ENCODE peak calls at places on chromosome 1, in five cellular contexts. One of them, this sample, is unnamed. For H3K36me3, the result is how much of the 10 kb centered on the place peaks cover.

GRCh38 chr1:147794570-147794969 is 34.2 kb upstream of the GJA5 start:
- DNase-seq in neural progenitor cell: no peak
- DNase-seq in uterus: no peak
- DNase-seq in lower lobe of right lung: no peak
- DNase-seq in heart right ventricle: peak
- DNase-seq in this sample: no peak

GRCh38 chr1:29417558-29417858 is 181.2 kb downstream of the PTPRU start:
- DNase-seq in lower lobe of right lung: no peak
- DNase-seq in neural progenitor cell: no peak
- DNase-seq in uterus: no peak
- DNase-seq in heart right ventricle: no peak
- DNase-seq in this sample: no peak

GRCh38 chr1:234621657-234622335 is 11.8 kb upstream of the IRF2BP2 start:
- DNase-seq in uterus: no peak
- DNase-seq in neural progenitor cell: no peak
- DNase-seq in lower lobe of right lung: no peak
- DNase-seq in heart right ventricle: no peak
- DNase-seq in this sample: no peak

GRCh38 chr1:53696990-53697389 is 42.0 kb downstream of the GLIS1 start:
- DNase-seq in neural progenitor cell: no peak
- DNase-seq in heart right ventricle: no peak
- DNase-seq in uterus: no peak
- DNase-seq in lower lobe of right lung: no peak
- DNase-seq in this sample: no peak

GRCh38 chr1:98741164-98741563 is 79.6 kb downstream of the SNX7 start:
- DNase-seq in uterus: no peak
- DNase-seq in neural progenitor cell: no peak
- DNase-seq in lower lobe of right lung: no peak
- DNase-seq in heart right ventricle: no peak
- DNase-seq in this sample: no peak

GRCh38 chr1:109547412-109548320 is 749 bp upstream of the GNAI3 start:
- DNase-seq in lower lobe of right lung: no peak
- DNase-seq in neural progenitor cell: peak
- DNase-seq in uterus: peak
- DNase-seq in heart right ventricle: no peak
- DNase-seq in this sample: peak

GRCh38 chr1:183911285-183911684 is 106.4 kb downstream of the RGL1 start:
- DNase-seq in uterus: no peak
- DNase-seq in heart right ventricle: no peak
- DNase-seq in lower lobe of right lung: no peak
- DNase-seq in neural progenitor cell: no peak
- DNase-seq in this sample: no peak

GRCh38 chr1:24267003-24267402 is 52.2 kb upstream of the GRHL3 start:
- DNase-seq in neural progenitor cell: no peak
- DNase-seq in heart right ventricle: no peak
- DNase-seq in lower lobe of right lung: no peak
- DNase-seq in uterus: no peak
- DNase-seq in this sample: no peak

GRCh38 chr1:247111636-247112478 is 7.7 kb upstream of the ZNF669 start:
- DNase-seq in uterus: peak
- DNase-seq in lower lobe of right lung: peak
- DNase-seq in neural progenitor cell: peak
- DNase-seq in heart right ventricle: peak
- DNase-seq in this sample: peak

DNA sequence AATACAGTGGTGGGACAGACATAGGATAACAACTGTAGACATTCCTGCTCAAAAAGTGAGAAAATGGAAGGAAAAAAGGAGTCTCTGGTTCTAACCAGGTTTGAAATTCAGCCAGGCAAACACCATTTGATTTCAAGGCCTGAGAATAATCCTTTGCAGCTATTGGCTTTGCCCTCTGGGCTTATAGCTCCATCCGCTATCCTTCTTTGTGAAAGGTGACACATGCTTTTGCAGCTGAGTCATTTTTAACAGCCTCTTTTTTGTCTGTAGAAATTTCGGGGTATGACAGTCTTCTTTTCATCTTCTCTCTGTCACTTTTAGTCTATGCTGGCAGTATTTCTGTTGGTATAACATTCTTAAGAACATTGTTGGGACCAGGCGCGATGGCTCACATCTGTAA is 16.2 kb downstream of the SDHC start:
- DNase-seq in uterus: no peak
- DNase-seq in heart right ventricle: no peak
- DNase-seq in neural progenitor cell: no peak
- DNase-seq in lower lobe of right lung: no peak
- DNase-seq in this sample: no peak
- H3K36me3 ChIP-seq in uterus: under half
- H3K36me3 ChIP-seq in heart right ventricle: half or more
- H3K36me3 ChIP-seq in neural progenitor cell: under half
- H3K36me3 ChIP-seq in lower lobe of right lung: half or more
- H3K36me3 ChIP-seq in this sample: under half

DNA sequence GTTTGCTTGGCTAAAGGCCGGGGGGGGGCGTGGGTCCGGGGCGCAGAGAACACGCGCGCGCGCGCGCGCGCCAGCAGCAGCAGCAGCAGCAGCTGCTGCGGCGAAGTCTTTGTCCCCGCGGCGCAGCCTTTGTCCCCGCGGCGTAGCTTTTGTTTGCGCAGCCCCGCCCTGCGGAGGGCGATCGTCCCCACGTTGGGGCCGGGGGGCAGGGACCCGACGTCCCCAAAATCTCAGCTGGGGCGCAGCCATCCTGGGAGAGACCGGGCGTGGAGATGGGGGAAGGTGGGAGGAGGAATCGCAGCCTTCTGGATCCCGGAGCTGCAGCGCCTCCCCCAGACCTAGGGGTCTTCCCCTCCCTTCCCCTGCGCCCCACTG is 90.3 kb upstream of the VAMP3 start:
- DNase-seq in uterus: no peak
- DNase-seq in neural progenitor cell: peak
- DNase-seq in heart right ventricle: no peak
- DNase-seq in lower lobe of right lung: no peak
- DNase-seq in this sample: no peak
- H3K27ac ChIP-seq in uterus: no peak
- H3K27ac ChIP-seq in neural progenitor cell: no peak
- H3K27ac ChIP-seq in heart right ventricle: peak
- H3K27ac ChIP-seq in lower lobe of right lung: peak
- H3K27ac ChIP-seq in this sample: peak

GRCh38 chr1:75795703-75796193 is 934 bp upstream of the MSH4 start:
- DNase-seq in lower lobe of right lung: no peak
- DNase-seq in uterus: no peak
- DNase-seq in neural progenitor cell: no peak
- DNase-seq in heart right ventricle: no peak
- DNase-seq in this sample: no peak

GRCh38 chr1:75792091-75792490 is 4.6 kb upstream of the MSH4 start:
- DNase-seq in lower lobe of right lung: no peak
- DNase-seq in uterus: no peak
- DNase-seq in heart right ventricle: no peak
- DNase-seq in neural progenitor cell: no peak
- DNase-seq in this sample: no peak

GRCh38 chr1:75796376-75797272 is at the start of gene MSH4:
- DNase-seq in neural progenitor cell: no peak
- DNase-seq in uterus: no peak
- DNase-seq in heart right ventricle: no peak
- DNase-seq in lower lobe of right lung: no peak
- DNase-seq in this sample: no peak

GRCh38 chr1:75797273-75797588 is 549 bp downstream of the MSH4 start:
- DNase-seq in neural progenitor cell: no peak
- DNase-seq in heart right ventricle: no peak
- DNase-seq in uterus: no peak
- DNase-seq in lower lobe of right lung: no peak
- DNase-seq in this sample: no peak

DNA sequence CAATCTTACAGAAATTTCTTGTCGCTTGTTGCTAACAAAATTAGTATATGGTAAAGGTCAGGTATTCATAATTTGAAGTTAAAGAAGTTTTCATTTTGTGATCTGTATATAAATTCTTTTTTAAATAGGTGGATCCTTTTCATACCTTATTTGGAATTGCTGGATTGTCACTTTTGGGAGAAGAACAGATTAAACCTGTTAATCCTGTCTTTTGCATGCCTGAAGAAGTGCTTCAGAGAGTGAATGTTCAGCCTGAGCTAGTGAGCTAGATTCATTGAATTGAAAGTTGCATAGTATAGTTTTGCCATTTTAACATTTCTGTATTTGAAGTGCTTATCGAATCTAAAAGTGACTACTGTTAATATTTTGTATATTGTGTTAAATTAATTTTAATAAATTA is 2.3 kb upstream of the MSH4 start:
- DNase-seq in lower lobe of right lung: no peak
- DNase-seq in neural progenitor cell: peak
- DNase-seq in heart right ventricle: no peak
- DNase-seq in uterus: no peak
- DNase-seq in this sample: no peak
- H3K36me3 ChIP-seq in lower lobe of right lung: half or more
- H3K36me3 ChIP-seq in neural progenitor cell: under half
- H3K36me3 ChIP-seq in heart right ventricle: half or more
- H3K36me3 ChIP-seq in uterus: under half
- H3K36me3 ChIP-seq in this sample: under half

DNA sequence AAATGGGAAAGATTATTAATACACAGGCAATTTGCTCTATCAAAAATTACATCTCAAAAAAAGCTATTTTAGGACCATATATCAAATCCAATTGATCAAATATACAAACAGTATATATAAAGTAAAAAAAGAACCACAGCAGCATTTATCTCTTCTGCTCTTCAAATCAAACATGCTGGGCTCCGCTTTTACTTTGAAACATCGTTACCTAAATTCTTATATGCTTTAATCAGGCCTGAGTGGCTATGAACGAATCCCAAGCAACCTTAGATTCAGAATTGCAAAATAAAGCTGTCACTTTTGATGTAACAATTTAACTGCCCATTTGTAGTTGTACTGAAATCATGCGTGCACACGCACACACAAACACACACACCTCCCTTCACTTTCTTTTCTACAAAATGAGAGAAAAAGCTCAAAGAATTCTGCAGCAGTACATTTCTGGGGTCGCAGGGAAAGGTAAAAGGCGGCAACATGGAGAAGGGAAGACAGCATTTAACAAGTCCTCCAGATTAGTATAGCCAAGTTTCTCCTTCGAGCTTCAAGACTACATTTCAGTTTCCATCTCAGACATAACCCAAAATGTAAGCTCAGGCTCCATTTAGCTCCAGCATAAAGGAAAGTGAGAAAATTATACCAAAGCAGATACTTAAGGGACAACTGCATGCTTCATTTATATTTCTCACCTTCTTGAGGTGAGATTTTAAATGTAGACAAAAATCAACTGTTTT is 92.2 kb upstream of the TTC39A start:
- DNase-seq in uterus: no peak
- DNase-seq in neural progenitor cell: no peak
- DNase-seq in lower lobe of right lung: no peak
- DNase-seq in heart right ventricle: no peak
- DNase-seq in this sample: no peak
- H3K27ac ChIP-seq in uterus: peak
- H3K27ac ChIP-seq in neural progenitor cell: no peak
- H3K27ac ChIP-seq in lower lobe of right lung: no peak
- H3K27ac ChIP-seq in heart right ventricle: peak
- H3K27ac ChIP-seq in this sample: no peak

This sample was measured in left lung.